ENCODE peak calls at places on chromosomes 11 and 22, in eight cellular contexts. One of them, this sample, is unnamed.

GRCh38 chr11:4704054-4704789 is at the start of gene MMP26:
- DNase-seq in uterus: no peak
- DNase-seq in fibroblast of lung: no peak
- DNase-seq in gastrocnemius medialis: no peak
- DNase-seq in heart right ventricle: no peak
- DNase-seq in neural progenitor cell: peak
- DNase-seq in ovary: no peak
- DNase-seq in A673: peak
- DNase-seq in this sample: peak

GRCh38 chr11:843086-843704 is 543 bp downstream of the TSPAN4 start:
- DNase-seq in fibroblast of lung: no peak
- DNase-seq in ovary: no peak
- DNase-seq in A673: no peak
- DNase-seq in gastrocnemius medialis: no peak
- DNase-seq in uterus: no peak
- DNase-seq in heart right ventricle: peak
- DNase-seq in neural progenitor cell: no peak
- DNase-seq in this sample: peak

GRCh38 chr11:69240332-69241074 is 53.5 kb upstream of the MYEOV start:
- DNase-seq in uterus: no peak
- DNase-seq in fibroblast of lung: no peak
- DNase-seq in ovary: no peak
- DNase-seq in A673: no peak
- DNase-seq in gastrocnemius medialis: no peak
- DNase-seq in neural progenitor cell: peak
- DNase-seq in heart right ventricle: no peak
- DNase-seq in this sample: peak

GRCh38 chr22:28442951-28443876 is 236.4 kb downstream of the TTC28 start:
- DNase-seq in neural progenitor cell: peak
- DNase-seq in A673: peak
- DNase-seq in gastrocnemius medialis: peak
- DNase-seq in heart right ventricle: peak
- DNase-seq in fibroblast of lung: peak
- DNase-seq in ovary: peak
- DNase-seq in uterus: peak
- DNase-seq in this sample: no peak

GRCh38 chr11:20397281-20397680 is 9.8 kb downstream of the PRMT3 start:
- DNase-seq in heart right ventricle: no peak
- DNase-seq in gastrocnemius medialis: no peak
- DNase-seq in ovary: no peak
- DNase-seq in neural progenitor cell: peak
- DNase-seq in A673: peak
- DNase-seq in fibroblast of lung: peak
- DNase-seq in uterus: no peak
- DNase-seq in this sample: peak

GRCh38 chr22:41544671-41545476 is 604 bp upstream of the POLR3H start:
- DNase-seq in ovary: no peak
- DNase-seq in A673: no peak
- DNase-seq in uterus: no peak
- DNase-seq in gastrocnemius medialis: no peak
- DNase-seq in heart right ventricle: no peak
- DNase-seq in fibroblast of lung: no peak
- DNase-seq in neural progenitor cell: peak
- DNase-seq in this sample: no peak

GRCh38 chr11:61066645-61067044 is 35.6 kb upstream of the CD5 start:
- DNase-seq in ovary: no peak
- DNase-seq in A673: no peak
- DNase-seq in fibroblast of lung: no peak
- DNase-seq in neural progenitor cell: no peak
- DNase-seq in heart right ventricle: no peak
- DNase-seq in uterus: no peak
- DNase-seq in gastrocnemius medialis: no peak
- DNase-seq in this sample: no peak

GRCh38 chr11:120528749-120529148 is 17.2 kb downstream of the GRIK4 start:
- DNase-seq in heart right ventricle: no peak
- DNase-seq in A673: no peak
- DNase-seq in neural progenitor cell: no peak
- DNase-seq in uterus: no peak
- DNase-seq in ovary: no peak
- DNase-seq in fibroblast of lung: no peak
- DNase-seq in gastrocnemius medialis: no peak
- DNase-seq in this sample: no peak

GRCh38 chr11:5597953-5598352 is 1.5 kb downstream of the TRIM6 start:
- DNase-seq in ovary: no peak
- DNase-seq in fibroblast of lung: peak
- DNase-seq in neural progenitor cell: peak
- DNase-seq in heart right ventricle: no peak
- DNase-seq in gastrocnemius medialis: no peak
- DNase-seq in uterus: no peak
- DNase-seq in A673: no peak
- DNase-seq in this sample: no peak

GRCh38 chr11:129734654-129735053 is 81.0 kb upstream of the TMEM45B start:
- DNase-seq in fibroblast of lung: no peak
- DNase-seq in ovary: no peak
- DNase-seq in uterus: no peak
- DNase-seq in heart right ventricle: no peak
- DNase-seq in gastrocnemius medialis: no peak
- DNase-seq in neural progenitor cell: no peak
- DNase-seq in A673: no peak
- DNase-seq in this sample: no peak

GRCh38 chr11:60625262-60625661 is 74.2 kb upstream of the MS4A8 start:
- DNase-seq in uterus: no peak
- DNase-seq in A673: peak
- DNase-seq in ovary: no peak
- DNase-seq in fibroblast of lung: peak
- DNase-seq in heart right ventricle: no peak
- DNase-seq in gastrocnemius medialis: no peak
- DNase-seq in neural progenitor cell: peak
- DNase-seq in this sample: peak

GRCh38 chr11:114308689-114309089 is 12.5 kb downstream of the NNMT start:
- DNase-seq in gastrocnemius medialis: peak
- DNase-seq in ovary: no peak
- DNase-seq in heart right ventricle: no peak
- DNase-seq in A673: no peak
- DNase-seq in fibroblast of lung: peak
- DNase-seq in neural progenitor cell: no peak
- DNase-seq in uterus: peak
- DNase-seq in this sample: no peak

GRCh38 chr11:60343094-60343704 is 16.1 kb downstream of the MS4A6E start:
- DNase-seq in neural progenitor cell: peak
- DNase-seq in fibroblast of lung: no peak
- DNase-seq in heart right ventricle: no peak
- DNase-seq in ovary: no peak
- DNase-seq in A673: peak
- DNase-seq in gastrocnemius medialis: no peak
- DNase-seq in uterus: no peak
- DNase-seq in this sample: peak

GRCh38 chr11:79044211-79044610 is 396.6 kb downstream of the TENM4 start:
- DNase-seq in neural progenitor cell: no peak
- DNase-seq in uterus: no peak
- DNase-seq in heart right ventricle: no peak
- DNase-seq in ovary: no peak
- DNase-seq in gastrocnemius medialis: no peak
- DNase-seq in A673: no peak
- DNase-seq in fibroblast of lung: no peak
- DNase-seq in this sample: no peak

GRCh38 chr11:119432484-119433368 is 9.8 kb upstream of the THY1 start:
- DNase-seq in fibroblast of lung: peak
- DNase-seq in A673: peak
- DNase-seq in uterus: no peak
- DNase-seq in ovary: no peak
- DNase-seq in neural progenitor cell: peak
- DNase-seq in heart right ventricle: no peak
- DNase-seq in gastrocnemius medialis: no peak
- DNase-seq in this sample: peak

GRCh38 chr22:37019309-37020191 is at the start of the genes MPST and TST:
- DNase-seq in fibroblast of lung: peak
- DNase-seq in neural progenitor cell: peak
- DNase-seq in ovary: peak
- DNase-seq in A673: peak
- DNase-seq in uterus: peak
- DNase-seq in gastrocnemius medialis: peak
- DNase-seq in heart right ventricle: peak
- DNase-seq in this sample: peak

GRCh38 chr22:41491379-41492100 is 22.6 kb downstream of the ACO2 start:
- DNase-seq in A673: peak
- DNase-seq in heart right ventricle: no peak
- DNase-seq in fibroblast of lung: peak
- DNase-seq in uterus: peak
- DNase-seq in ovary: peak
- DNase-seq in gastrocnemius medialis: no peak
- DNase-seq in neural progenitor cell: no peak
- DNase-seq in this sample: no peak

GRCh38 chr11:88523362-88524028 is 186.0 kb upstream of the CTSC start:
- DNase-seq in gastrocnemius medialis: no peak
- DNase-seq in uterus: no peak
- DNase-seq in A673: no peak
- DNase-seq in neural progenitor cell: no peak
- DNase-seq in fibroblast of lung: peak
- DNase-seq in ovary: no peak
- DNase-seq in heart right ventricle: no peak
- DNase-seq in this sample: no peak

GRCh38 chr11:77775941-77776340 is 44.6 kb downstream of the RSF1 start:
- DNase-seq in gastrocnemius medialis: no peak
- DNase-seq in fibroblast of lung: no peak
- DNase-seq in A673: no peak
- DNase-seq in uterus: no peak
- DNase-seq in heart right ventricle: no peak
- DNase-seq in ovary: no peak
- DNase-seq in neural progenitor cell: no peak
- DNase-seq in this sample: peak

GRCh38 chr11:128689946-128690745 is 3.7 kb upstream of the FLI1 start:
- DNase-seq in gastrocnemius medialis: no peak
- DNase-seq in A673: peak
- DNase-seq in uterus: no peak
- DNase-seq in heart right ventricle: peak
- DNase-seq in neural progenitor cell: peak
- DNase-seq in ovary: no peak
- DNase-seq in fibroblast of lung: no peak
- DNase-seq in this sample: no peak

GRCh38 chr22:50144005-50144614 is 26.4 kb upstream of the PANX2 start:
- DNase-seq in ovary: no peak
- DNase-seq in heart right ventricle: no peak
- DNase-seq in gastrocnemius medialis: no peak
- DNase-seq in fibroblast of lung: no peak
- DNase-seq in A673: no peak
- DNase-seq in neural progenitor cell: no peak
- DNase-seq in uterus: peak
- DNase-seq in this sample: no peak

GRCh38 chr22:10961043-10961860 is 4566.7 kb upstream of the OR11H1 start:
- DNase-seq in A673: no peak
- DNase-seq in neural progenitor cell: no peak
- DNase-seq in gastrocnemius medialis: no peak
- DNase-seq in fibroblast of lung: no peak
- DNase-seq in uterus: no peak
- DNase-seq in ovary: no peak
- DNase-seq in heart right ventricle: no peak
- DNase-seq in this sample: no peak

GRCh38 chr11:109051200-109051599 is 370.8 kb upstream of the C11orf87 start:
- DNase-seq in A673: no peak
- DNase-seq in ovary: no peak
- DNase-seq in gastrocnemius medialis: no peak
- DNase-seq in fibroblast of lung: no peak
- DNase-seq in heart right ventricle: no peak
- DNase-seq in neural progenitor cell: no peak
- DNase-seq in uterus: no peak
- DNase-seq in this sample: no peak

GRCh38 chr11:827146-827860 is 416 bp upstream of the CRACR2B start:
- DNase-seq in neural progenitor cell: peak
- DNase-seq in gastrocnemius medialis: no peak
- DNase-seq in heart right ventricle: peak
- DNase-seq in fibroblast of lung: no peak
- DNase-seq in ovary: no peak
- DNase-seq in uterus: no peak
- DNase-seq in A673: no peak
- DNase-seq in this sample: no peak

GRCh38 chr11:105507496-105508254 is 102.2 kb upstream of the GRIA4 start:
- DNase-seq in heart right ventricle: no peak
- DNase-seq in ovary: no peak
- DNase-seq in A673: no peak
- DNase-seq in gastrocnemius medialis: no peak
- DNase-seq in uterus: no peak
- DNase-seq in fibroblast of lung: no peak
- DNase-seq in neural progenitor cell: no peak
- DNase-seq in this sample: no peak

GRCh38 chr22:46750861-46751260 is 11.6 kb upstream of the TBC1D22A start:
- DNase-seq in heart right ventricle: peak
- DNase-seq in uterus: no peak
- DNase-seq in neural progenitor cell: no peak
- DNase-seq in gastrocnemius medialis: no peak
- DNase-seq in A673: no peak
- DNase-seq in fibroblast of lung: no peak
- DNase-seq in ovary: no peak
- DNase-seq in this sample: no peak

GRCh38 chr11:86861810-86862209 is 61.5 kb downstream of the PRSS23 start:
- DNase-seq in fibroblast of lung: no peak
- DNase-seq in ovary: no peak
- DNase-seq in A673: peak
- DNase-seq in neural progenitor cell: no peak
- DNase-seq in uterus: no peak
- DNase-seq in heart right ventricle: no peak
- DNase-seq in gastrocnemius medialis: no peak
- DNase-seq in this sample: no peak

GRCh38 chr11:116786360-116786759 is 1.5 kb downstream of the ZPR1 start:
- DNase-seq in fibroblast of lung: no peak
- DNase-seq in A673: no peak
- DNase-seq in gastrocnemius medialis: no peak
- DNase-seq in ovary: no peak
- DNase-seq in uterus: no peak
- DNase-seq in heart right ventricle: no peak
- DNase-seq in neural progenitor cell: no peak
- DNase-seq in this sample: no peak
- H3K4me3 ChIP-seq in fibroblast of lung: no peak
- H3K4me3 ChIP-seq in A673: peak
- H3K4me3 ChIP-seq in gastrocnemius medialis: no peak
- H3K4me3 ChIP-seq in ovary: no peak
- H3K4me3 ChIP-seq in uterus: no peak
- H3K4me3 ChIP-seq in heart right ventricle: peak
- H3K4me3 ChIP-seq in neural progenitor cell: no peak
- H3K4me3 ChIP-seq in this sample: no peak

GRCh38 chr22:32836286-32836859 is 34.9 kb downstream of the TIMP3 start:
- DNase-seq in fibroblast of lung: no peak
- DNase-seq in ovary: no peak
- DNase-seq in neural progenitor cell: peak
- DNase-seq in A673: peak
- DNase-seq in heart right ventricle: no peak
- DNase-seq in gastrocnemius medialis: no peak
- DNase-seq in uterus: no peak
- DNase-seq in this sample: peak
- H3K27ac ChIP-seq in fibroblast of lung: no peak
- H3K27ac ChIP-seq in ovary: no peak
- H3K27ac ChIP-seq in neural progenitor cell: no peak
- H3K27ac ChIP-seq in A673: no peak
- H3K27ac ChIP-seq in heart right ventricle: no peak
- H3K27ac ChIP-seq in gastrocnemius medialis: peak
- H3K27ac ChIP-seq in uterus: peak
- H3K27ac ChIP-seq in this sample: no peak

GRCh38 chr11:35621620-35622019 is 3.4 kb downstream of the FJX1 start:
- DNase-seq in ovary: no peak
- DNase-seq in uterus: no peak
- DNase-seq in neural progenitor cell: no peak
- DNase-seq in A673: peak
- DNase-seq in fibroblast of lung: no peak
- DNase-seq in gastrocnemius medialis: no peak
- DNase-seq in heart right ventricle: no peak
- DNase-seq in this sample: no peak
- H3K4me3 ChIP-seq in ovary: no peak
- H3K4me3 ChIP-seq in uterus: no peak
- H3K4me3 ChIP-seq in neural progenitor cell: peak
- H3K4me3 ChIP-seq in A673: peak
- H3K4me3 ChIP-seq in fibroblast of lung: no peak
- H3K4me3 ChIP-seq in gastrocnemius medialis: no peak
- H3K4me3 ChIP-seq in heart right ventricle: no peak
- H3K4me3 ChIP-seq in this sample: no peak

GRCh38 chr11:47606731-47607130 is 12.5 kb upstream of the C1QTNF4 start:
- DNase-seq in gastrocnemius medialis: no peak
- DNase-seq in neural progenitor cell: no peak
- DNase-seq in A673: no peak
- DNase-seq in heart right ventricle: no peak
- DNase-seq in ovary: no peak
- DNase-seq in fibroblast of lung: peak
- DNase-seq in uterus: no peak
- DNase-seq in this sample: no peak
- H3K27ac ChIP-seq in gastrocnemius medialis: no peak
- H3K27ac ChIP-seq in neural progenitor cell: no peak
- H3K27ac ChIP-seq in A673: no peak
- H3K27ac ChIP-seq in heart right ventricle: no peak
- H3K27ac ChIP-seq in ovary: no peak
- H3K27ac ChIP-seq in fibroblast of lung: peak
- H3K27ac ChIP-seq in uterus: peak
- H3K27ac ChIP-seq in this sample: no peak

This sample was measured in SJCRH30.